ENCODE peak calls at places on chromosomes 6 and 20, in six cellular contexts. V is A549, M is ovary, E is breast epithelium, R is GM12891, A is GM12892. Q is an unnamed sample.

GRCh38 chr6:119339941-119340456 is 9.6 kb downstream of the MAN1A1 start:
- DNase-seq in V (no peak), M (no peak), E (no peak), R (no peak), A (no peak), Q (no peak)

GRCh38 chr20:23078351-23078993 is 7.7 kb downstream of the CD93 start:
- DNase-seq in V (no peak), M (no peak), E (no peak), R (no peak), A (no peak), Q (no peak)

GRCh38 chr6:80182291-80182690 is 75.8 kb downstream of the BCKDHB start:
- DNase-seq in V (no peak), M (no peak), E (no peak), R (no peak), A (no peak), Q (no peak)

GRCh38 chr6:22783921-22784320 is 214.6 kb downstream of the HDGFL1 start:
- DNase-seq in V (no peak), M (no peak), E (no peak), R (no peak), A (no peak), Q (no peak)

GRCh38 chr20:17796096-17796563 is 96.4 kb downstream of the BANF2 start:
- DNase-seq in V (no peak), M (peak; percentile 40), E (no peak), R (no peak), A (no peak), Q (no peak)

GRCh38 chr6:44067073-44067759 is 60.0 kb downstream of the MRPL14 start:
- DNase-seq in V (no peak), M (no peak), E (no peak), R (no peak), A (no peak), Q (no peak)

GRCh38 chr6:107704377-107705013 is 119.6 kb downstream of the SCML4 start:
- DNase-seq in V (peak; percentile 14), M (no peak), E (no peak), R (no peak), A (no peak), Q (no peak)

GRCh38 chr20:60206259-60206658 is 248.0 kb downstream of the CDH26 start:
- DNase-seq in V (peak; percentile 27), M (no peak), E (no peak), R (no peak), A (no peak), Q (peak; percentile 55)

GRCh38 chr6:145623231-145623630 is 112.1 kb downstream of the EPM2A start:
- DNase-seq in V (no peak), M (no peak), E (no peak), R (no peak), A (no peak), Q (no peak)

GRCh38 chr20:53174454-53174853 is 202.3 kb downstream of the TSHZ2 start:
- DNase-seq in V (no peak), M (no peak), E (no peak), R (no peak), A (no peak), Q (no peak)

GRCh38 chr6:22251331-22251730 is 45.5 kb downstream of the PRL start:
- DNase-seq in V (peak; percentile 27), M (no peak), E (no peak), R (no peak), A (no peak), Q (peak; percentile 12)

GRCh38 chr20:38685853-38686473 is 38.3 kb upstream of the SLC32A1 start:
- DNase-seq in V (peak; percentile 10), M (no peak), E (no peak), R (no peak), A (no peak), Q (peak; percentile 49)

GRCh38 chr6:149755300-149756260 is 6.0 kb downstream of the PCMT1 start:
- DNase-seq in V (no peak), M (no peak), E (peak; percentile 30), R (no peak), A (no peak), Q (no peak)
- TF ChIP-seq POLR2A in V (no peak), M (no peak), E (no peak), R (no peak), A (no peak), Q (no peak)

DNA sequence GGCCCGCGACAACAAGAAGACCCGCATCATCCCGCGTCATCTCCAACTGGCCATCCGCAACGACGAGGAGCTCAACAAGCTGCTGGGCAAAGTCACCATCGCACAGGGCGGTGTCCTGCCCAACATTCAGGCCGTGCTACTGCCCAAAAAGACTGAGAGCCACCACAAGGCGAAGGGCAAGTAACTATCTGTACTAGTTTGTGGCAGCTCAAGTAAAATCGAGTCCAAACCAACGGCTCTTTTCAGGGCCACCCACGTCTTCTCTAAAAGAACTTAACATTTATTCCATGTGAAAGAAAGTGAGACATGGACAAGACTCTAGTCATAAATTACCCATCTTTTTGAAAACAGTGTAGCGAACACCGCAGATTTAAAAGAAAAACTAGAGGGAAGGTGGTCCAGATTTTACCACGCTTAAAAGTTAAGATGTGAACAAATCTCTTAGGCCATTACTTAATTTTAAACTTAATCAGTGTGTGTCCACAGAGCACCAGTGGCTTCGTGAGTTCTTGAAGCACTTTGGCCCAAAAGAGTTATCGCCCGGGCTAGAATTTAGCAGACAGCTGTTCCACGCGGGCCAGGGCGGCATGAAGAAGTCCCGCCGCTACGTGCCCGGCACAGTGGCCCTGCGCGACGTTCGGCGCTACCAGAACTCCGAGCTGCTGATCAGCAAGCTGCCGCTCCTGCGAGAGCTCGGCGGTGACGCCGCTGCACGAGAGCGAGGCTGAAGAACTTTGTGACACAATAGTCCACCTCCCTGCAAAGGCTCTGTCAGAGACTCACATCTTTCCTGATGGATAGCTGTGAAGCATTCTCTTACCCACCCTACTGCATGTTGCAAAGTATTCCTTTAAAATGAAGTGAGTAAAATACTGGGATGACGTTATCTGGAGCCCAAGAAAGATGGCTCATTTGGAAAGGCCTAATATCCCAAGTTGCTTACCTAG is 113.9 kb upstream of the PRSS16 start:
- DNase-seq in V (peak; percentile 76), M (peak; percentile 28), E (peak; percentile 70), R (no peak), A (no peak), Q (no peak)
- TF ChIP-seq POLR2A in V (peak; percentile 62), M (no peak), E (no peak), R (peak; percentile 88), A (peak; percentile 85), Q (peak; percentile 88)

GRCh38 chr6:30683137-30683979 is 3.1 kb downstream of the PPP1R18 start:
- DNase-seq in V (no peak), M (peak; percentile 61), E (no peak), R (no peak), A (no peak), Q (no peak)

GRCh38 chr6:30681696-30682180 is 4.7 kb downstream of the PPP1R18 start:
- DNase-seq in V (no peak), M (no peak), E (no peak), R (no peak), A (no peak), Q (no peak)

GRCh38 chr6:30684386-30685156 is 1.9 kb downstream of the PPP1R18 start:
- DNase-seq in V (no peak), M (peak; percentile 51), E (no peak), R (peak; percentile 48), A (no peak), Q (no peak)

GRCh38 chr6:30683980-30684338 is 2.5 kb downstream of the PPP1R18 start:
- DNase-seq in V (no peak), M (no peak), E (no peak), R (no peak), A (no peak), Q (no peak)

DNA sequence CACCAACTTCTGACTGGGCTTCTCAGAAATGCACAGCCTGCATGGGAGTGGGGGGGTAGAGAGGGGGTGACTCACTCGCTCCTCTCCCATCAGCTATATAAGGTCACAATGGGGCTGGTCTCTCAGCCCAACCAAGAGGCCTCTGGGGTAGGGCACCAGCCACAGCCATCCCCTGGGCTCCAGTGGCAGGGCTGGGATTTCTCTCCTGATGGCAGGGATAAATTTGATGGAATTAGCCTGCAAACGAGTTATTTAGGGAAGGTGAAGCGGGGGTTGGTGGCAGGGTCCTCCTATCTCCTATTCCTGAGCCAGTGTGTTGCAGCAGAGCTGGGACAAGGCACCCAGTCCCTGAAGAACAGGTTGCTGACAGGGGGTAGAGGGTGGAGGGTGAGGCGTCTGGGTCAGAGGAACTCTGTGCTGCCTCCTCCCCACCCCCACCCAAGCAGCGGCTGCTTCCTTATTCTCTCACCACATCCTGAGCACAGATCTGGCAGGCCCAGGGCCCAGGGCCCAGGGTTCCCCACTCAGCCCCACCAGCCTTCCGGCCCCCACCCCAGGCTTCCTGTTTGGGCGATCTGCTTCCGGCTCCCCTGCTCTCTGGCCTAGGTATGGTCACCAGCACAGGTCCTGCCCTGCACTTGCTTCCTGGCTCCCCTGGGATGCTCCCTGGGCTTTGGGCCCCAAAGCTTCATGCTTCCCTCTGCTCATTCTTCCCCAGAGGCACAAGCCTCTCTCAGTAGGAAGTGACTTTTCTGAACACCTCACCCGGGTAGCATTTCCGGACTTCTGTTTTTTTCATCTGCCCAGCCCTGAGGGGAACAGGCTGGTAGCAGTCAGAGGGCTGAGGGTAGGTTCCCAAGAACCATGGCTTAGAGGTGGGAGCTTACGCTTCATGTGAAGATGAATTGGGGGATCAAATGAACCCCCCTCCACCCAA is 4.0 kb downstream of the PPP1R18 start:
- DNase-seq in V (peak; percentile 55), M (peak; percentile 68), E (no peak), R (peak; percentile 77), A (peak; percentile 87), Q (peak; percentile 48)
- TF ChIP-seq POLR2A in V (peak; percentile 29), M (no peak), E (no peak), R (peak; percentile 70), A (peak; percentile 68), Q (peak; percentile 10)

DNA sequence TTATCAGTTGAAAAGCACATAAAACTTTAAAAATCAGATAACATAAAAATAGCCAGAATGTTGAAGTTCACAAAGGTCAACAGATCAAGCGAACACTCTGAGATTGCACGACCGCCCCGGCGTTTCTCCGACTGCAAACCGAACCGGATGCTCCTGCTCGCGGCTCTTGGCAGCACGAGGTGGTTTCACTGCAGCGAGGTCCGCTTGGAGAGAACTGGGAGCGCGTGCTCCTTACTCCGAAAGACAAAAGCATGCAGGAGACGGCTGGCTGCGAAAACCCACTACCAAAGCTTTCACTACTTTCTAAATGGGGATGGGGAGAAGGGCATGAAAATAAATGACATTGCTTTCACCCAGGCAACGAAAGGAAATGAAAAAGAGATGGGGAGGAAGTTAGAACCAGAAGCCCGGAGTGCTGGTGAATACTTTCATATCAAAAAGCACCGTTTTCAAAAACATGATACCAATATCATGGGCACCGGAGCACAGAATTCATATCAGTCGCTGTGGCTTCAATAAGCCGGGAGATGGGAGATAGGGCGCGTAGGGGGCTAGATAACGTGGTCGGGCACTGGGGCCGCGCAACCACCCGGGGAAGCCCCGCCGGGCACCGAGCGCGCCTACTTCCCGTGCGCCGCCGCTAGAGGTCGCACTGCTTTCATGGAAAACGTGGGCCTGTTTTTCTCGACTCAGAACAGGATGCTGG is 8.3 kb upstream of the ANKRD60 start:
- DNase-seq in V (peak; percentile 67), M (peak; percentile 76), E (peak; percentile 69), R (peak; percentile 63), A (peak; percentile 64), Q (peak; percentile 76)
- TF ChIP-seq POLR2A in V (no peak), M (peak; percentile 10), E (no peak), R (no peak), A (no peak), Q (no peak)

GRCh38 chr20:20076297-20077065 is 24.1 kb downstream of the CFAP61 start:
- DNase-seq in V (no peak), M (no peak), E (no peak), R (no peak), A (no peak), Q (peak; percentile 22)
- TF ChIP-seq POLR2A in V (no peak), M (no peak), E (no peak), R (no peak), A (no peak), Q (no peak)

DNA sequence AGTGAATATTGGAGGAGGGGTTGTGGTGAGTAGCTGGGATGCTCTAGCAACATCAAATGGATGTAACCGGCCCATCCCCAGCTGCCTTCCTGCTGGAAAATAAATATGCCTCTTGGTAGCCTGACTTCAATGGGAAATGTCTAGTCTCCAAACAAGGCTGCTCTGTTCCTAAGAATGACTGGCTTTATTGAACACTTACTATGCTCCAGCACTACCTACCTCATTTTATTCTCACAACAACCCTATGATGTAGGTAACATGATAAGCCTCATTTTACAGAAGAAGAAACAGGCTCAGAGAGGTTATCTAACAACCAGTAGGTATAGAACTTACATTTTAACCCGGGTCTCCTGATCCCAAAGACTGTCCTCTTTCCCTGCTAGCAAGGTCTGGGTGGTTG is 93.6 kb downstream of the FYN start:
- DNase-seq in V (no peak), M (no peak), E (no peak), R (no peak), A (no peak), Q (no peak)
- TF ChIP-seq POLR2A in V (no peak), M (no peak), E (no peak), R (no peak), A (no peak), Q (no peak)

Q was measured in H54.